ENCODE peak calls at places on chromosomes 5 and 9, in eight cellular contexts. K is A549, G is WTC11, Z is K562, B is SK-N-SH, O is GM12878, M is H1, Q is HepG2. R is an unnamed sample.

GRCh38 chr5:41822036-41822435 is 48.2 kb downstream of the OXCT1 start:
- DNase-seq in K (no peak), G (peak), Z (no peak), B (no peak), O (no peak), M (no peak), Q (no peak), R (no peak)

GRCh38 chr5:21820527-21820926 is 1032.6 kb downstream of the CDH12 start:
- DNase-seq in K (no peak), G (no peak), Z (no peak), B (no peak), O (no peak), M (no peak), Q (no peak), R (no peak)

GRCh38 chr5:149378241-149378805 is 769 bp downstream of the IL17B start:
- DNase-seq in K (no peak), G (no peak), Z (no peak), B (no peak), O (no peak), M (no peak), Q (no peak), R (no peak)

GRCh38 chr5:176384366-176384930 is 4.0 kb downstream of the NOP16 start:
- DNase-seq in K (no peak), G (no peak), Z (no peak), B (no peak), O (no peak), M (no peak), Q (no peak), R (no peak)

GRCh38 chr9:68560131-68560844 is 19.6 kb upstream of the TMEM252 start:
- DNase-seq in K (peak), G (peak), Z (peak), B (peak), O (no peak), M (peak), Q (peak), R (peak)

GRCh38 chr5:2006971-2007291 is 124.2 kb upstream of the IRX4 start:
- DNase-seq in K (no peak), G (no peak), Z (no peak), B (no peak), O (no peak), M (no peak), Q (no peak), R (no peak)

GRCh38 chr5:132195727-132196126 is 31.9 kb downstream of the P4HA2 start:
- DNase-seq in K (no peak), G (no peak), Z (no peak), B (no peak), O (no peak), M (no peak), Q (no peak), R (no peak)

GRCh38 chr5:41925555-41925946 is 470 bp downstream of the FBXO4 start:
- DNase-seq in K (peak), G (no peak), Z (peak), B (no peak), O (no peak), M (no peak), Q (peak), R (peak)

GRCh38 chr5:173056783-173057061 is 570 bp downstream of the CREBRF start:
- DNase-seq in K (peak), G (no peak), Z (peak), B (peak), O (no peak), M (no peak), Q (no peak), R (no peak)

GRCh38 chr5:157271740-157272271 is 5.9 kb downstream of the CYFIP2 start:
- DNase-seq in K (no peak), G (no peak), Z (no peak), B (no peak), O (peak), M (no peak), Q (no peak), R (no peak)

GRCh38 chr9:91197232-91198181 is 164.2 kb downstream of the AUH start:
- DNase-seq in K (peak), G (no peak), Z (peak), B (no peak), O (no peak), M (no peak), Q (peak), R (peak)

GRCh38 chr9:738209-738915 is 103.1 kb upstream of the DMRT1 start:
- DNase-seq in K (peak), G (no peak), Z (no peak), B (no peak), O (no peak), M (no peak), Q (no peak), R (peak)

GRCh38 chr9:135326633-135327152 is 152.9 kb upstream of the PPP1R26 start:
- DNase-seq in K (no peak), G (no peak), Z (no peak), B (peak), O (no peak), M (no peak), Q (no peak), R (no peak)

GRCh38 chr5:158701406-158702177 is 398.1 kb downstream of the EBF1 start:
- DNase-seq in K (peak), G (no peak), Z (no peak), B (no peak), O (no peak), M (no peak), Q (no peak), R (no peak)

GRCh38 chr5:91052977-91053732 is 330.0 kb downstream of the ARRDC3 start:
- DNase-seq in K (no peak), G (no peak), Z (no peak), B (no peak), O (no peak), M (no peak), Q (no peak), R (no peak)

GRCh38 chr5:160054831-160055230 is 45.9 kb downstream of the TTC1 start:
- DNase-seq in K (peak), G (no peak), Z (peak), B (no peak), O (no peak), M (no peak), Q (no peak), R (peak)

GRCh38 chr5:96946381-96946780 is 10.5 kb downstream of the LNPEP start:
- DNase-seq in K (no peak), G (no peak), Z (no peak), B (no peak), O (no peak), M (no peak), Q (no peak), R (no peak)

GRCh38 chr5:18744990-18745590 is 1110.8 kb downstream of the TAF11L14 start:
- DNase-seq in K (no peak), G (no peak), Z (no peak), B (no peak), O (no peak), M (no peak), Q (no peak), R (no peak)

GRCh38 chr5:56688402-56688801 is 126.9 kb upstream of the MAP3K1 start:
- DNase-seq in K (no peak), G (no peak), Z (peak), B (no peak), O (no peak), M (no peak), Q (no peak), R (no peak)

GRCh38 chr9:117325110-117325788 is 89.6 kb downstream of the ASTN2 start:
- DNase-seq in K (no peak), G (no peak), Z (no peak), B (peak), O (no peak), M (no peak), Q (no peak), R (no peak)

GRCh38 chr9:117325789-117326185 is 89.1 kb downstream of the ASTN2 start:
- DNase-seq in K (no peak), G (no peak), Z (no peak), B (peak), O (no peak), M (no peak), Q (no peak), R (no peak)

GRCh38 chr9:117323390-117323789 is 91.5 kb downstream of the ASTN2 start:
- DNase-seq in K (no peak), G (no peak), Z (no peak), B (no peak), O (no peak), M (no peak), Q (no peak), R (no peak)
- TF ChIP-seq USF2 in K (no peak), G (no peak), Z (no peak), B (no peak), O (no peak), M (no peak), Q (no peak), R (no peak)

GRCh38 chr5:763998-764781 is 20.3 kb downstream of the ZDHHC11B start:
- DNase-seq in K (no peak), G (no peak), Z (no peak), B (peak), O (no peak), M (no peak), Q (no peak), R (no peak)

GRCh38 chr5:760363-761205 is 23.9 kb downstream of the ZDHHC11B start:
- DNase-seq in K (no peak), G (no peak), Z (no peak), B (peak), O (no peak), M (no peak), Q (no peak), R (no peak)

GRCh38 chr5:761206-761771 is 23.2 kb downstream of the ZDHHC11B start:
- DNase-seq in K (no peak), G (no peak), Z (no peak), B (peak), O (no peak), M (no peak), Q (no peak), R (no peak)

GRCh38 chr5:763397-763796 is 21.1 kb downstream of the ZDHHC11B start:
- DNase-seq in K (no peak), G (no peak), Z (no peak), B (peak), O (no peak), M (no peak), Q (no peak), R (no peak)

GRCh38 chr5:761854-762685 is 22.5 kb downstream of the ZDHHC11B start:
- DNase-seq in K (no peak), G (no peak), Z (no peak), B (peak), O (no peak), M (no peak), Q (no peak), R (no peak)
- TF ChIP-seq USF2 in K (no peak), G (no peak), Z (no peak), B (no peak), O (no peak), M (no peak), Q (no peak), R (no peak)

DNA sequence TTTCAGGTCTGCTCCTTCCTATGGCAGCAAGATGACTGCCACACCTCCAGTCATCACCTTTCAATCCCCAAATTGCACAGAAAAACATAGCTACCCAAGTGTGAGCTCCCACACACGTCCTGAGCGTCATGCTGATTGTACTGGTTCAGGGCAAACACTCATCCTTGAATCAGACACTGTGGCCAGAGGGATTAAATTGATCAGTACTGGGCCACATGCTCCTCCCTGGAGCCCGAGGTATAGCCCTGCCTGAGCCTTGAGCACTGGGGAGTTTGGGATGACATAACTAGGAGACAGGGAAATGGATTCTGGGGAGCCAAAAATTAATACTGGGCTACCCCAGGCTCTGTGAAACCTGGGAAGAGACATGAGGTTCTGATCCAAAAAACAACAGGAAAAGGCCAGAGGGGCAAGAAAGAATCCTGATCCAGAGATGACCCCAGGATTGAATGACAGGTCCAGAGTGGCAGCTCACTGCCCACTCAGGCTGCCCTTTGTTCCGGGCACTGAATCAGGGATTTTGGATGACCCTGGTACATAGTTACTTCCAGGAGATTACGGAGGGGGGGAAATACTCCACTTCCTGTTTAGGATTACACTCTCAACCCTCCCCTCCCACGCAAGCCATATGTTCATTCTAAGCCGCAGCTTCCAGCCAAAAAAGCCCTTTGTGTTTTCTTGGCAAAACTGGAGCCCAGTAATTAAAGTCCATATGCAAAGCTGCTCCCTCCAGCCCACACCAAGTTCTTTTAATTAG is 141.6 kb upstream of the SPRY4 start:
- DNase-seq in K (no peak), G (no peak), Z (peak), B (no peak), O (no peak), M (no peak), Q (no peak), R (peak)
- TF ChIP-seq USF2 in K (no peak), G (no peak), Z (no peak), B (no peak), O (no peak), M (no peak), Q (no peak), R (no peak)

GRCh38 chr9:87535817-87536539 is 38.3 kb downstream of the DAPK1 start:
- DNase-seq in K (no peak), G (no peak), Z (no peak), B (no peak), O (peak), M (no peak), Q (no peak), R (no peak)
- TF ChIP-seq USF2 in K (no peak), G (no peak), Z (peak), B (no peak), O (peak), M (no peak), Q (no peak), R (no peak)

DNA sequence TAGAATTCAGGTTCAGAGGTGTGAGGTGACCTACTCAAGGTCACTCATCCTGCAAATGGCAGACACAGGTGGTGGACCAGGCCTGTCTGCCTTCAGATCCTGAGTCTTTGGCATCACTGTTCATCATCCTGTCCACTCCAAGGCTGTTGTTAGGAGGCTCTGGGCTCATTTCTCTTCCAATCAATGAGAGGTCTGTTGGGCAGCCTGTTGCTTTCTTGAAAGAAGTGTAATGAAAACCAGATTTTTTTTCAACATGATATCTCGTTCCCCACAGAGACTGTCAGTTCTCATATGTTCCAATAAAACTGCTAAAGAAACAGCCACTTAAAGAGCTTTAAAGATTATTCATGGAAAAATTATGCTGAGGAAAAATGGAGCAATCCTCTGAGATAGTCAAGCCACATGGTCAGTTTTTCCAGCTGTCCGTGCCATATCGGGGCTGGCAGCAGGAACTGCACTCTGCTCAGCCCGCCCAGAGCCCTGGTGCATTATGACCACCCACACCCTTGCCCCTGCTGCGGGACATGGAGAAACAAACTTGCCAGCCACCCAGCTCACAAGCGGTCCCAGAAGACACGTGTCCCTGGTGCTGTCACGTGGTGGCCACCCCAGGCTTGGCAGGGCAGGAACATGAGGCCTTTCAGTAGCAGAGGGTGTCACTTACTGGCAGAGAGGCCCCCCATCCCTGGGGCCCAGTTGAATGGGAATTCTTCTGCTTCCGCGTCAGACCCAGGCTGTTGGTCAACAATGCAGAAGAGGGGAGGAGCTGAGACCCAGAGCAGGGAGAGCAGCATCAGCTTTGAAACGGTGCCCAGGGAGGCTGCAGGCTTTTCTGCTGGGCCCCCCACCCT is 63.7 kb upstream of the ANGPTL2 start:
- DNase-seq in K (no peak), G (no peak), Z (no peak), B (peak), O (no peak), M (no peak), Q (peak), R (peak)
- TF ChIP-seq USF2 in K (no peak), G (no peak), Z (peak), B (no peak), O (no peak), M (no peak), Q (peak), R (peak)

GRCh38 chr9:111868475-111868874 is 28.1 kb upstream of the UGCG start:
- DNase-seq in K (no peak), G (peak), Z (no peak), B (no peak), O (no peak), M (no peak), Q (no peak), R (no peak)

GRCh38 chr9:111863636-111864035 is 33.0 kb upstream of the UGCG start:
- DNase-seq in K (no peak), G (no peak), Z (no peak), B (no peak), O (no peak), M (no peak), Q (no peak), R (no peak)

GRCh38 chr9:111872886-111873285 is 23.7 kb upstream of the UGCG start:
- DNase-seq in K (no peak), G (no peak), Z (no peak), B (no peak), O (no peak), M (no peak), Q (no peak), R (no peak)

GRCh38 chr9:111870774-111871542 is 25.7 kb upstream of the UGCG start:
- DNase-seq in K (no peak), G (no peak), Z (no peak), B (no peak), O (peak), M (no peak), Q (no peak), R (no peak)

GRCh38 chr9:111866976-111867375 is 29.6 kb upstream of the UGCG start:
- DNase-seq in K (no peak), G (no peak), Z (peak), B (no peak), O (no peak), M (no peak), Q (peak), R (peak)
- TF ChIP-seq USF2 in K (no peak), G (no peak), Z (no peak), B (no peak), O (no peak), M (no peak), Q (no peak), R (peak)

GRCh38 chr5:65066385-65066784 is 297.7 kb downstream of the CWC27 start:
- DNase-seq in K (no peak), G (no peak), Z (no peak), B (no peak), O (peak), M (no peak), Q (no peak), R (no peak)
- TF ChIP-seq USF2 in K (no peak), G (no peak), Z (no peak), B (no peak), O (no peak), M (no peak), Q (no peak), R (no peak)

DNA sequence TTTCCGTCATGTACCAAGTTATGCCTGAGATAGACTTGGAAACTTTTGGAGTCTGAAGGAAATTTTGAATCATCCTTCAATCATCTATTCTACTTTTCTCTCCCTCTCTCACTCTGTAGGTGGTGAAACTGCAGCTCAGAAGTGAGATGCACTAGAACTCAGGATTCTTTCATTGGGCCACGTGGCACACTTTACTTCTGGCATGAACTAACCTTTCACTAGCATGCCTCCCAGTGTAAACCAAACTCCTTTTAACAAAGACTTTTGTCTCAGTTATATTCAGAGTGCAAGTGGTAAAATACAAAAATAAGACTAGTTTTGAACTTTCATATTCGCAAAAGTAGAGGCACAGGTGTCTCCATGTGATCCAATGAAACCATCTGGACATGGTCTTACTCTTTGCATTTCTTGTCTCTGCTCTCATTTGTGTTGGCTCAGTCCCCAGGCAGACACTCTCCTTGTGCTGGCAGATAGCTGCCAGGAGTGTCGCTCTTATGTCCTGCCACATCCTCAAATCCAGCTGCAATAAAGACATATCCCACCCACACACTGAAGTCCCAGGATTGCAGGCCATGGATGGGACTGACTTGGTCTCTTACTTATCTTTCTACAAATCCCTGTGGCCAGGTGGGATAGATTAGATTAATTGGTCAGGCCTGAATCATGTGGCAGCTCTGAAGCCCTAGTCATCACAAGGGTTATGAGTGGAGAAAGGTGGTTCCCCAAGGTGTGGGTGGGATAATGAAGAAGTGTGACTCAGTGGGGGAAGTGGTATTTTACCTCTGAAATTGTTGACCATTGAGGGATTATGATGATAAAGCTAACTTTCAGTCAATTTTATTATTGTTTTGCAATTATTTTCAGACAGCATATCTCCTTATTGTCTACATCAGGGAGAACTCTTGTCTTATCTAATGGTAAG is 267.5 kb downstream of the GABRB2 start:
- DNase-seq in K (no peak), G (no peak), Z (no peak), B (no peak), O (no peak), M (no peak), Q (no peak), R (no peak)
- TF ChIP-seq USF2 in K (no peak), G (no peak), Z (no peak), B (no peak), O (no peak), M (no peak), Q (no peak), R (no peak)

DNA sequence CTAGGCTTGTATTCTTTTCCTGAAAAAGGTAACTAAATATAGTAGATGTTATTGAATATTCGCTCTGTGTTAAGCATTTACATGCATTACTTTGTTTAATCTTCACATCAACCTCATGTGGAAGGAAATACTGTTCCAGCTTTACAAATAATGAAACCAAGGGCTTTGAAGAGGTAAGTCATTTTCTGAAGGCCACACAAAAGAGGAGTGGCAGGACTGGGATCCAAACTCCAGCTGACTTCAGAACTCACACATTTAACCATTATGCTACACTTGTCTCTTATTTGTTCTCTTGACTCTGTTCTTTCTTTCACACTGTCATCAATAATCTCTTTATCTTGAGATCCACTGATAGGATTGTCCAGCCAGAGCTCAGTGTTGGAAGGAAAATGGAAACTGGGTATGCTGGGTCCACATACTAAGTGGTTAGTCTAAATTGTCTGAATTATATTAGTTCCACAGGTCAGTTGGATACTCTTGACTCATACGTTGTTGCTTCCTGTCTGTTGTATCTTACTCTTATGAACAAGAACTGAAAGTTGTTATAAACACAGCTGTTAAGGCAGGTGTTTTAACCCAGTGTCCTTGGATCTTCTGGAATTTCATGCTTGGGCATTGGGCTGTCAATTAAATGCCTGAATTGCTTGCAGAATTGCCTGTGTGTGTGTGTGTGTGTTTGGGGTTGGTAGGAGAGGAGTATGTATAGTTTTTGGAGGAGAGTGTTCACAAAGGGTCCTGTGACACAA is 65.6 kb downstream of the TLE4 start:
- DNase-seq in K (no peak), G (no peak), Z (no peak), B (no peak), O (no peak), M (no peak), Q (no peak), R (peak)
- TF ChIP-seq USF2 in K (no peak), G (no peak), Z (no peak), B (no peak), O (no peak), M (no peak), Q (no peak), R (no peak)